ENCODE peak calls at places on chromosomes 12 and 14, in nine cellular contexts. M, R, K, T, V, B, L, W and N are unnamed samples.

GRCh38 chr12:28811457-28811856 is 337.6 kb upstream of the FAR2 start:
- DNase-seq in M (no peak), R (no peak), K (no peak), T (no peak), V (no peak), B (no peak), L (no peak), W (no peak), N (no peak)

GRCh38 chr12:56082967-56083366 is 3.0 kb downstream of the ERBB3 start:
- DNase-seq in M (no peak), R (no peak), K (no peak), T (no peak), V (no peak), B (no peak), L (no peak), W (no peak), N (no peak)

GRCh38 chr14:95664046-95664445 is 22.2 kb upstream of the TCL1B start:
- DNase-seq in M (no peak), R (no peak), K (no peak), T (no peak), V (peak; percentile 51), B (no peak), L (no peak), W (no peak), N (no peak)

GRCh38 chr14:96088911-96089310 is 49.7 kb downstream of the C14orf132 start:
- DNase-seq in M (no peak), R (no peak), K (no peak), T (no peak), V (no peak), B (no peak), L (no peak), W (no peak), N (no peak)

GRCh38 chr12:31833541-31833840 is 104.7 kb upstream of the AMN1 start:
- DNase-seq in M (no peak), R (no peak), K (no peak), T (no peak), V (no peak), B (no peak), L (no peak), W (no peak), N (no peak)

GRCh38 chr12:8030189-8030588 is 2.3 kb upstream of the FOXJ2 start:
- DNase-seq in M (no peak), R (no peak), K (no peak), T (no peak), V (no peak), B (no peak), L (no peak), W (no peak), N (no peak)

GRCh38 chr14:35752380-35752779 is 56.7 kb downstream of the RALGAPA1 start:
- DNase-seq in M (no peak), R (no peak), K (no peak), T (no peak), V (no peak), B (no peak), L (no peak), W (no peak), N (no peak)

GRCh38 chr12:98227162-98227561 is 288.2 kb upstream of the TMPO start:
- DNase-seq in M (no peak), R (no peak), K (no peak), T (peak; percentile 19), V (no peak), B (no peak), L (peak; percentile 44), W (peak; percentile 58), N (peak; percentile 24)

GRCh38 chr12:57489157-57489641 is 1.3 kb downstream of the MARS1 start:
- DNase-seq in M (no peak), R (no peak), K (no peak), T (no peak), V (no peak), B (no peak), L (peak; percentile 23), W (no peak), N (peak; percentile 37)

GRCh38 chr12:131010376-131011131 is 56.8 kb downstream of the ADGRD1 start:
- DNase-seq in M (no peak), R (no peak), K (no peak), T (no peak), V (no peak), B (no peak), L (no peak), W (no peak), N (no peak)

GRCh38 chr12:5210918-5211290 is 167.2 kb downstream of the KCNA5 start:
- DNase-seq in M (no peak), R (no peak), K (no peak), T (no peak), V (no peak), B (no peak), L (no peak), W (no peak), N (no peak)

GRCh38 chr14:32044454-32044853 is 32.6 kb upstream of the ARHGAP5 start:
- DNase-seq in M (no peak), R (no peak), K (no peak), T (no peak), V (no peak), B (no peak), L (no peak), W (no peak), N (no peak)

GRCh38 chr12:93080994-93081809 is 152.1 kb upstream of the EEA1 start:
- DNase-seq in M (no peak), R (no peak), K (no peak), T (no peak), V (no peak), B (no peak), L (peak; percentile 80), W (peak; percentile 68), N (peak; percentile 61)

GRCh38 chr14:58979325-58979724 is 209.1 kb upstream of the DAAM1 start:
- DNase-seq in M (no peak), R (no peak), K (no peak), T (no peak), V (no peak), B (no peak), L (no peak), W (no peak), N (no peak)

GRCh38 chr12:113424915-113425823 is 3.0 kb downstream of the SDSL start:
- DNase-seq in M (no peak), R (peak; percentile 58), K (peak; percentile 12), T (peak; percentile 44), V (peak; percentile 61), B (peak; percentile 61), L (peak; percentile 76), W (peak; percentile 71), N (peak; percentile 74)

GRCh38 chr14:22886500-22887259 is 3.7 kb downstream of the REM2 start:
- DNase-seq in M (peak; percentile 88), R (peak; percentile 66), K (peak; percentile 80), T (peak; percentile 78), V (peak; percentile 85), B (peak; percentile 80), L (peak; percentile 54), W (peak; percentile 88), N (peak; percentile 65)

GRCh38 chr12:93784339-93785086 is 107.3 kb downstream of the CRADD start:
- DNase-seq in M (no peak), R (no peak), K (no peak), T (peak; percentile 30), V (no peak), B (peak; percentile 73), L (peak; percentile 96), W (no peak), N (peak; percentile 77)

GRCh38 chr14:88168498-88169165 is 154.4 kb downstream of the KCNK10 start:
- DNase-seq in M (no peak), R (peak; percentile 18), K (peak; percentile 38), T (peak; percentile 30), V (peak; percentile 57), B (peak; percentile 33), L (peak; percentile 45), W (peak; percentile 76), N (peak; percentile 61)

GRCh38 chr12:89382366-89382765 is 30.1 kb upstream of the DUSP6 start:
- DNase-seq in M (no peak), R (no peak), K (no peak), T (no peak), V (no peak), B (no peak), L (no peak), W (no peak), N (no peak)

GRCh38 chr12:114668905-114669304 is 15.1 kb downstream of the TBX3 start:
- DNase-seq in M (no peak), R (no peak), K (no peak), T (no peak), V (no peak), B (no peak), L (no peak), W (peak; percentile 55), N (no peak)
- H3K4me3 ChIP-seq in M (peak overlapping the region; percentile 48), R (peak overlapping the region; percentile 57), K (no peak overlapping the region), T (peak overlapping the region; percentile 35), V (peak overlapping the region; percentile 41), B (no peak overlapping the region), L (peak overlapping the region; percentile 60), W (peak overlapping the region; percentile 53), N (peak overlapping the region; percentile 48)

DNA sequence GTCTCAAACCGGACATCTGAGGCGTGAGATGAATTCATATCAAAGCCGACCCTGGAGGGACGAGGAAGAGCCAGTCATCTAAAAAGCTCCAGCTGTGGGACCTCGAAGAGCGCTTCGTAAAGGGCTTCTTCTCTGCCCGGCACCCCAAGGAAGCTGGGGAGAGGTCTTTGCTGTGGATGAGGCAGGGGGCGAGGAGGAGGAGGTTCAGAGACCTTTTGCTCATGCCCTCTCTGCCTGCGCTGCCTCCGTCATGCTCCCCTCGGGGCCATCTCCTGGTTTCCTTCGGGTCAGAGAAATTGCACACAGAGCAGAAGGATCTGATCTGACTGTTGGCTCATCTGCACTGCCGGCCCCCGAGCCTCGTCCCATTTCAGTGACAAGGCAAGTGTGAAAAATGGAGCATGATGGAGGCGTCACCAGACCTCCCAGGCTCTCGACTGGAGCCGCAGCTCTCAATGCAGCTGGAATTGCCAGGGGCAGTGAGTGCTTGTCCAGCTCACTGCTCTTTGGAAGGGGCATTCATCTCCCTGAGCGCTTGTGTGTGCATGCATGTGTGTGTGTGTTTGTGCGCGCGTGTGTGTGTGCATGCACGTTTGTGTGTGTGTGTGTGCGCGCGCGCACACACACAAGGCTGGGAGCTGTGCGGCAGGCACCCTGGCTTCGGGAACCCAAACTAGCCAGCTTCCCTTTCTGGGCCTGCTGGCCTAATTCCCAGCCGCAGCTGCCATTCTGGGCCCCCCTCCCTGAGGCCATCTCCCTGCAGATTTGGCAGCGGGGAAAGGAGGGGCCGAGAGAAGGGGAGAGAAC is 9.2 kb downstream of the CABP1 start:
- DNase-seq in M (no peak), R (no peak), K (no peak), T (no peak), V (no peak), B (no peak), L (no peak), W (peak; percentile 40), N (no peak)
- TF ChIP-seq CTCF in M (no peak), R (no peak), K (no peak), T (no peak), V (peak; percentile 28), B (no peak), L (no peak), W (peak; percentile 4), N (no peak)

GRCh38 chr14:20343855-20344205 is 395 bp downstream of the PARP2 start:
- DNase-seq in M (no peak), R (no peak), K (no peak), T (no peak), V (no peak), B (no peak), L (peak; percentile 44), W (no peak), N (peak; percentile 26)
- H3K4me3 ChIP-seq in M (peak overlapping the region; percentile 65), R (peak overlapping the region; percentile 82), K (peak overlapping the region; percentile 85), T (peak overlapping the region; percentile 66), V (peak overlapping the region; percentile 62), B (peak overlapping the region; percentile 9), L (peak overlapping the region; percentile 79), W (peak overlapping the region; percentile 85), N (peak overlapping the region; percentile 72)

DNA sequence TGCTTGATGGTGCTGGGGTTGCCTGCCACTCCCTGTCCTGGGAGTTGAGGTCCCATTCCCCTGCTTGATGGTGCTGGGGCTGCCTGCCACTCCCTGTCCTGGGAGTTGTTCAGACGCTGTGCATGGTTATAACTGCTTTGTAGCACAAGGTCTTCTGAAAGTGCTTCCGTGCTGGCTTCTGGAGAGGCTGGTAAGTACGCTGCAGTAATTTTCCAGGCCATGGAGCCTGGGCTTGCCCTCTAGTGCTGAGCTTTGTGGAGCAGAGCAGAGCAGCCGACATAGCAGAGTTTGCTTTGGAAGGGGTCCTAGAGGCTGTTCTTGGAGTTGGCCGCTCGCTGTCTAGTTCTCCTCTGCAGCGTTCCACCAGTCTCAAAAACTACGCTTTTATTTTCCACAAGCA is 6.3 kb downstream of the B4GALNT3 start:
- DNase-seq in M (no peak), R (no peak), K (no peak), T (peak; percentile 73), V (peak; percentile 81), B (no peak), L (no peak), W (no peak), N (no peak)
- TF ChIP-seq CTCF in M (no peak), R (no peak), K (no peak), T (no peak), V (no peak), B (no peak), L (no peak), W (no peak), N (no peak)